ENCODE peak calls at places on chromosomes 5 and 9, in ten cellular contexts. One of them, this sample, is unnamed. For H3K4me1 and H3K9me3, the result is how much of the 10 kb centered on the place peaks cover.

GRCh38 chr5:102545175-102545574 is 46.4 kb upstream of the SLCO6A1 start:
- DNase-seq in neuronal stem cell: no peak
- DNase-seq in right cardiac atrium: no peak
- DNase-seq in breast epithelium: no peak
- DNase-seq in Peyer's patch: no peak
- DNase-seq in ovary: no peak
- DNase-seq in right lobe of liver: peak
- DNase-seq in suprapubic skin: no peak
- DNase-seq in pancreas: no peak
- DNase-seq in psoas muscle: no peak
- DNase-seq in this sample: no peak

GRCh38 chr5:40486437-40487270 is 193.1 kb upstream of the PTGER4 start:
- DNase-seq in ovary: no peak
- DNase-seq in pancreas: no peak
- DNase-seq in breast epithelium: no peak
- DNase-seq in Peyer's patch: peak
- DNase-seq in right cardiac atrium: no peak
- DNase-seq in neuronal stem cell: no peak
- DNase-seq in suprapubic skin: no peak
- DNase-seq in right lobe of liver: peak
- DNase-seq in psoas muscle: no peak
- DNase-seq in this sample: no peak

GRCh38 chr9:103186959-103187358 is 191.8 kb downstream of the CYLC2 start:
- DNase-seq in right lobe of liver: no peak
- DNase-seq in psoas muscle: peak
- DNase-seq in suprapubic skin: no peak
- DNase-seq in ovary: peak
- DNase-seq in pancreas: no peak
- DNase-seq in Peyer's patch: no peak
- DNase-seq in neuronal stem cell: no peak
- DNase-seq in right cardiac atrium: peak
- DNase-seq in breast epithelium: no peak
- DNase-seq in this sample: no peak

GRCh38 chr9:68780735-68781134 is 75.7 kb downstream of the PIP5K1B start:
- DNase-seq in right lobe of liver: no peak
- DNase-seq in breast epithelium: no peak
- DNase-seq in ovary: no peak
- DNase-seq in pancreas: no peak
- DNase-seq in neuronal stem cell: no peak
- DNase-seq in suprapubic skin: no peak
- DNase-seq in psoas muscle: no peak
- DNase-seq in right cardiac atrium: no peak
- DNase-seq in Peyer's patch: no peak
- DNase-seq in this sample: no peak

GRCh38 chr9:101229606-101230005 is 155.2 kb downstream of the BAAT start:
- DNase-seq in psoas muscle: no peak
- DNase-seq in Peyer's patch: no peak
- DNase-seq in neuronal stem cell: no peak
- DNase-seq in ovary: no peak
- DNase-seq in suprapubic skin: no peak
- DNase-seq in pancreas: no peak
- DNase-seq in right lobe of liver: no peak
- DNase-seq in right cardiac atrium: no peak
- DNase-seq in breast epithelium: no peak
- DNase-seq in this sample: no peak

GRCh38 chr5:79971156-79971555 is 19.9 kb downstream of the MTX3 start:
- DNase-seq in breast epithelium: no peak
- DNase-seq in psoas muscle: no peak
- DNase-seq in right cardiac atrium: no peak
- DNase-seq in ovary: no peak
- DNase-seq in neuronal stem cell: no peak
- DNase-seq in pancreas: no peak
- DNase-seq in Peyer's patch: no peak
- DNase-seq in suprapubic skin: no peak
- DNase-seq in right lobe of liver: no peak
- DNase-seq in this sample: no peak

GRCh38 chr9:109320734-109321448 is at the start of gene EPB41L4B:
- DNase-seq in psoas muscle: peak
- DNase-seq in neuronal stem cell: peak
- DNase-seq in right cardiac atrium: peak
- DNase-seq in pancreas: peak
- DNase-seq in right lobe of liver: peak
- DNase-seq in breast epithelium: peak
- DNase-seq in ovary: peak
- DNase-seq in Peyer's patch: peak
- DNase-seq in suprapubic skin: peak
- DNase-seq in this sample: peak

GRCh38 chr5:131795879-131796792 is 681 bp downstream of the FNIP1 start:
- DNase-seq in right cardiac atrium: peak
- DNase-seq in suprapubic skin: peak
- DNase-seq in breast epithelium: peak
- DNase-seq in neuronal stem cell: peak
- DNase-seq in Peyer's patch: peak
- DNase-seq in right lobe of liver: peak
- DNase-seq in pancreas: peak
- DNase-seq in psoas muscle: peak
- DNase-seq in ovary: peak
- DNase-seq in this sample: peak

GRCh38 chr5:151718168-151718567 is 31.5 kb upstream of the SPARC start:
- DNase-seq in psoas muscle: no peak
- DNase-seq in pancreas: no peak
- DNase-seq in suprapubic skin: no peak
- DNase-seq in neuronal stem cell: no peak
- DNase-seq in breast epithelium: no peak
- DNase-seq in ovary: no peak
- DNase-seq in right cardiac atrium: no peak
- DNase-seq in Peyer's patch: no peak
- DNase-seq in right lobe of liver: no peak
- DNase-seq in this sample: no peak

GRCh38 chr5:151721087-151721646 is 34.5 kb upstream of the SPARC start:
- DNase-seq in ovary: no peak
- DNase-seq in right lobe of liver: no peak
- DNase-seq in suprapubic skin: no peak
- DNase-seq in right cardiac atrium: no peak
- DNase-seq in neuronal stem cell: no peak
- DNase-seq in psoas muscle: no peak
- DNase-seq in pancreas: no peak
- DNase-seq in Peyer's patch: no peak
- DNase-seq in breast epithelium: no peak
- DNase-seq in this sample: no peak

GRCh38 chr5:151720195-151720594 is 33.5 kb upstream of the SPARC start:
- DNase-seq in ovary: no peak
- DNase-seq in breast epithelium: no peak
- DNase-seq in neuronal stem cell: no peak
- DNase-seq in suprapubic skin: no peak
- DNase-seq in pancreas: no peak
- DNase-seq in psoas muscle: no peak
- DNase-seq in Peyer's patch: no peak
- DNase-seq in right lobe of liver: no peak
- DNase-seq in right cardiac atrium: no peak
- DNase-seq in this sample: no peak

GRCh38 chr5:151718653-151719052 is 31.9 kb upstream of the SPARC start:
- DNase-seq in suprapubic skin: no peak
- DNase-seq in psoas muscle: no peak
- DNase-seq in right cardiac atrium: no peak
- DNase-seq in ovary: no peak
- DNase-seq in Peyer's patch: no peak
- DNase-seq in right lobe of liver: no peak
- DNase-seq in neuronal stem cell: no peak
- DNase-seq in pancreas: no peak
- DNase-seq in breast epithelium: no peak
- DNase-seq in this sample: no peak

DNA sequence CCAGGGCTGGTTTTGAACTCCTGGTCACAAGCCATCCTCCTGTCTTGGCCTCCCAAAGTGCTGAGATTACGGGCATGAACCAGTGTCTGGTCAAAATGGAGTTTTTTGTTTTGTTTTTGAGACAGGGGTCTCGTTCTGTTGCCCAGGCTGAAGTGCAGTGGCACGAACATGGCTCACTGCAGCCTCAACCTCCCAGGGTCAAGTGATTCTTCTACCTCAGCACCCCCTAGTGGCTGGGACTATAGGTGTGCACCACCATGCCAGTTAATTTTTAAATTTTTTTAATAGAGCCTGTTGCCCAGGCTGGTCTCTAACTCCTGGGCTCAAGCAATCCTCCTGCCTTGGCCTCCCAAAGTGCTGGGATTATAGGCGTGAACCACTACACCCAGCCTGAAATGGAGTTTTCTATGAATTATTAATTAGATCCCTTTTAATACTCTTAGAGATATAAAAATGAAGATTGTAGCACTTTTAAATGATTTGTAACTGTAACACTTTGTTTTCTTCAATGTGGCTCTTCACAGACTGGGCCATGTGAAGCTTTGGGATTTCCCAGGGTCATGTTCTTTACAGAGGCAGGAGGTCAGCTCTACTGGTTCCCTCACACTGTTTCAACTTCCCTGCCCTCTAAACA is 32.6 kb upstream of the SPARC start:
- DNase-seq in neuronal stem cell: no peak
- DNase-seq in ovary: no peak
- DNase-seq in right cardiac atrium: no peak
- DNase-seq in Peyer's patch: peak
- DNase-seq in right lobe of liver: no peak
- DNase-seq in suprapubic skin: no peak
- DNase-seq in psoas muscle: peak
- DNase-seq in pancreas: no peak
- DNase-seq in breast epithelium: no peak
- DNase-seq in this sample: no peak
- H3K4me3 ChIP-seq in neuronal stem cell: no peak
- H3K4me3 ChIP-seq in ovary: no peak
- H3K4me3 ChIP-seq in right cardiac atrium: no peak
- H3K4me3 ChIP-seq in Peyer's patch: no peak
- H3K4me3 ChIP-seq in right lobe of liver: no peak
- H3K4me3 ChIP-seq in suprapubic skin: no peak
- H3K4me3 ChIP-seq in psoas muscle: no peak
- H3K4me3 ChIP-seq in pancreas: no peak
- H3K4me3 ChIP-seq in breast epithelium: no peak
- H3K4me3 ChIP-seq in this sample: no peak

GRCh38 chr9:97572892-97573365 is 60.2 kb downstream of the TSTD2 start:
- DNase-seq in pancreas: no peak
- DNase-seq in psoas muscle: no peak
- DNase-seq in Peyer's patch: no peak
- DNase-seq in ovary: no peak
- DNase-seq in suprapubic skin: peak
- DNase-seq in neuronal stem cell: no peak
- DNase-seq in right cardiac atrium: no peak
- DNase-seq in right lobe of liver: no peak
- DNase-seq in breast epithelium: no peak
- DNase-seq in this sample: no peak

GRCh38 chr9:97577051-97577450 is 56.1 kb downstream of the TSTD2 start:
- DNase-seq in Peyer's patch: peak
- DNase-seq in neuronal stem cell: no peak
- DNase-seq in psoas muscle: peak
- DNase-seq in suprapubic skin: peak
- DNase-seq in pancreas: no peak
- DNase-seq in right lobe of liver: no peak
- DNase-seq in right cardiac atrium: no peak
- DNase-seq in breast epithelium: no peak
- DNase-seq in ovary: no peak
- DNase-seq in this sample: no peak

GRCh38 chr9:97573482-97574073 is 59.6 kb downstream of the TSTD2 start:
- DNase-seq in ovary: no peak
- DNase-seq in right cardiac atrium: no peak
- DNase-seq in pancreas: no peak
- DNase-seq in neuronal stem cell: no peak
- DNase-seq in breast epithelium: no peak
- DNase-seq in psoas muscle: no peak
- DNase-seq in right lobe of liver: no peak
- DNase-seq in suprapubic skin: peak
- DNase-seq in Peyer's patch: no peak
- DNase-seq in this sample: no peak

GRCh38 chr9:97578846-97579245 is 54.3 kb downstream of the TSTD2 start:
- DNase-seq in pancreas: no peak
- DNase-seq in right cardiac atrium: no peak
- DNase-seq in breast epithelium: no peak
- DNase-seq in neuronal stem cell: no peak
- DNase-seq in Peyer's patch: peak
- DNase-seq in psoas muscle: peak
- DNase-seq in suprapubic skin: peak
- DNase-seq in ovary: peak
- DNase-seq in right lobe of liver: no peak
- DNase-seq in this sample: no peak

DNA sequence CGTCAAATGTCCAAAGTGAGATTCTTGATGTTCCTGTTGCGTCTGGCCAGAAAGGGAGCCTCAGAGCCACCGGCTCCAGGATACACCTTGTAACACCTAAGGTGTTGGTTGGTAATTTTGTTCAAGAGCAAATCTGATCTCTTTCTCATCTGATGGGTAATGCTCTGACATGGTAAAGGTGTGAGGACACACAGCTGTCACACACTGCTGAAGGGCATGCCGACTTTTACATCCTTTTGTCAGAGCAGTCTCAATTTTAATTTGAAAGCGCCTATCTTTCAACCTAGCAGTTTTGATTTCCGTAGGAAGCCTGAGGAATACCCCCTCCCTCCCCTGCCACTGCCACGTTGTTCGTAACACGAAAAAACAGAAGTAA is 57.5 kb downstream of the TSTD2 start:
- DNase-seq in breast epithelium: no peak
- DNase-seq in neuronal stem cell: no peak
- DNase-seq in right cardiac atrium: no peak
- DNase-seq in suprapubic skin: no peak
- DNase-seq in psoas muscle: no peak
- DNase-seq in Peyer's patch: peak
- DNase-seq in ovary: no peak
- DNase-seq in right lobe of liver: no peak
- DNase-seq in pancreas: no peak
- DNase-seq in this sample: no peak
- H3K4me1 ChIP-seq in breast epithelium: under half
- H3K4me1 ChIP-seq in neuronal stem cell: under half
- H3K4me1 ChIP-seq in right cardiac atrium: under half
- H3K4me1 ChIP-seq in suprapubic skin: under half
- H3K4me1 ChIP-seq in psoas muscle: under half
- H3K4me1 ChIP-seq in Peyer's patch: under half
- H3K4me1 ChIP-seq in ovary: under half
- H3K4me1 ChIP-seq in right lobe of liver: under half
- H3K4me1 ChIP-seq in pancreas: under half
- H3K4me1 ChIP-seq in this sample: under half

DNA sequence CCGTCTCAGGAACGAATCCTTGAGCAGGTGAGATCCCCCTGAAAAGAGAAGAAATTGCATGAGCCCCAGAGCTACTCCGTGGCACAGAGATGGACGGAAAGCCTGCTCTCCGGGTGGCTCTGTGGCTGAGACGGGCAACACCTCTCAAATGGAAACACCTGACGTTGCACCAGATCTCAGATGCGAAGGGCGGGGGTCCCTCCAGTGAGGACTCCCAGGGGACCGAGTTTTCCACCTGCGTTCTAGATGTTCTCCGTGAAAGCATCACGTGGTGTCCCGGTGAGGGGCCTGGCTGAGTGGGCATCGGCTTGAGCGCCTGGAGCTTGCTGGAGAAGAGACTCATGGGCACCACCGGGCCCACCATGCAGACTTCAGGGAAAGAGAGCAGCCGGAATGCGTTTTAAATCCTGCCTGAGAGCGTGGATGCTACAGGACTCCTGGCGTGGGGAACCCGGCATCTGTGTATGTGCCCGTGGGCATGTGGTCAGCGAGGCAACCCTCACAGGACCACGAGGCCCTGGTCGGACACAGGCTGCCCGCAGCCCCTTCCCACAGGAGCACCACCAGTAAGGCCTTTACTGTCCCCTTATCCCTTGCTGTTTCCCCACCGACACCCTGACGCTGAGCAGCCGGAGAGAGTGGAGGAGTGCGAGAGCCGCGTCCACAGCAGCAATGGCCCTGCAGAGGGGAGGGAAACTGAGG is 378.4 kb upstream of the IRX4 start:
- DNase-seq in Peyer's patch: no peak
- DNase-seq in psoas muscle: no peak
- DNase-seq in ovary: no peak
- DNase-seq in right lobe of liver: no peak
- DNase-seq in neuronal stem cell: no peak
- DNase-seq in pancreas: no peak
- DNase-seq in suprapubic skin: no peak
- DNase-seq in breast epithelium: no peak
- DNase-seq in right cardiac atrium: no peak
- DNase-seq in this sample: no peak
- H3K9me3 ChIP-seq in Peyer's patch: under half
- H3K9me3 ChIP-seq in psoas muscle: under half
- H3K9me3 ChIP-seq in ovary: under half
- H3K9me3 ChIP-seq in right lobe of liver: under half
- H3K9me3 ChIP-seq in neuronal stem cell: under half
- H3K9me3 ChIP-seq in pancreas: under half
- H3K9me3 ChIP-seq in suprapubic skin: under half
- H3K9me3 ChIP-seq in breast epithelium: under half
- H3K9me3 ChIP-seq in right cardiac atrium: under half
- H3K9me3 ChIP-seq in this sample: under half

DNA sequence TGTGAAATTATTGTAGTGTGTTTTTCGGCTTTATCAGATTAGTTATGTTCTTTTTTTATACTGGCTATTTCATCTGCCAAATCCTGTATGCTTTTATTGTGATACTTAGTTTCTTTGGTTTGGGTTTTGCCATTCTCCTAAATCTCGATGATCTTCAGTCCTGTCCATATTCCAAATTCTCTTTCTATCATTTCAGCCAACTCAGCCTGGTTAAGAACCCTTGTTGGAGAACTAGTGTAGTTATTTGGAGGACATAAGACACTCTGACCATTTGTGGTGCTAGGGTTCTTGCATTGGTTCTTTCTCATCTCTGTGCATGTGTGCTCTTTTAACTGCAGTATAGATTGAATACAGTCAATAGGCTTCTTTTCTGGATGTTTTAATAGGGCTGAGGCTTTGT is 187.0 kb upstream of the CCNH start:
- DNase-seq in suprapubic skin: no peak
- DNase-seq in neuronal stem cell: no peak
- DNase-seq in ovary: no peak
- DNase-seq in psoas muscle: no peak
- DNase-seq in Peyer's patch: no peak
- DNase-seq in right cardiac atrium: no peak
- DNase-seq in right lobe of liver: no peak
- DNase-seq in pancreas: no peak
- DNase-seq in breast epithelium: no peak
- DNase-seq in this sample: no peak
- H3K4me3 ChIP-seq in suprapubic skin: no peak
- H3K4me3 ChIP-seq in neuronal stem cell: no peak
- H3K4me3 ChIP-seq in ovary: no peak
- H3K4me3 ChIP-seq in psoas muscle: no peak
- H3K4me3 ChIP-seq in Peyer's patch: no peak
- H3K4me3 ChIP-seq in right cardiac atrium: no peak
- H3K4me3 ChIP-seq in right lobe of liver: no peak
- H3K4me3 ChIP-seq in pancreas: no peak
- H3K4me3 ChIP-seq in breast epithelium: no peak
- H3K4me3 ChIP-seq in this sample: no peak